ENCODE peak calls at places on chromosomes 3 and 15, in six cellular contexts. D is H9; Q is Ammon's horn; S is T-helper 17 cell; I is CD8-positive, alpha-beta T cell; A is left cardiac atrium. C is an unnamed sample.

GRCh38 chr3:177196473-177197040 is 725 bp downstream of the TBL1XR1 start:
- DNase-seq in I (peak), D (no peak), S (peak), Q (peak), A (no peak), C (no peak)

GRCh38 chr3:45781271-45781670 is 15.1 kb downstream of the SLC6A20 start:
- DNase-seq in Q (no peak), D (no peak), I (no peak), S (no peak), A (no peak), C (no peak)

GRCh38 chr15:42679285-42680141 is 57.4 kb downstream of the CDAN1 start:
- DNase-seq in S (no peak), Q (no peak), A (no peak), I (no peak), D (no peak), C (no peak)

GRCh38 chr3:45665101-45665572 is 24.1 kb upstream of the SACM1L start:
- DNase-seq in D (peak), I (peak), Q (peak), S (peak), A (no peak), C (no peak)

GRCh38 chr3:46715507-46716175 is 2.0 kb downstream of the PRSS50 start:
- DNase-seq in S (no peak), I (no peak), A (no peak), Q (no peak), D (no peak), C (no peak)

GRCh38 chr3:73611176-73611575 is 13.6 kb downstream of the PDZRN3 start:
- DNase-seq in A (no peak), I (no peak), Q (no peak), D (no peak), S (no peak), C (no peak)

GRCh38 chr15:65377105-65377975 is 462 bp downstream of the IGDCC3 start:
- DNase-seq in D (peak), A (no peak), S (no peak), I (no peak), Q (peak), C (no peak)

GRCh38 chr3:141276398-141276797 is 44.8 kb downstream of the PXYLP1 start:
- DNase-seq in A (no peak), S (no peak), Q (no peak), I (no peak), D (no peak), C (no peak)

GRCh38 chr15:68114356-68114755 is 60.2 kb downstream of the PIAS1 start:
- DNase-seq in A (no peak), D (no peak), S (no peak), I (no peak), Q (no peak), C (no peak)

GRCh38 chr15:71357357-71357756 is 242.1 kb downstream of the THSD4 start:
- DNase-seq in S (no peak), I (no peak), D (no peak), A (peak), Q (no peak), C (peak)

GRCh38 chr15:42591238-42591936 is 16.0 kb downstream of the STARD9 start:
- DNase-seq in I (no peak), D (no peak), Q (peak), S (no peak), A (no peak), C (no peak)

GRCh38 chr3:23094890-23095462 is 108.2 kb upstream of the UBE2E2 start:
- DNase-seq in Q (no peak), S (no peak), I (no peak), A (no peak), D (no peak), C (no peak)

GRCh38 chr15:63052961-63053698 is 10.6 kb downstream of the TPM1 start:
- DNase-seq in I (no peak), D (no peak), A (peak), S (no peak), Q (no peak), C (peak)

GRCh38 chr15:69626095-69627066 is 173.8 kb downstream of the RPLP1 start:
- DNase-seq in D (no peak), A (no peak), S (no peak), Q (no peak), I (no peak), C (no peak)

GRCh38 chr15:42832577-42832976 is 88.0 kb downstream of the TTBK2 start:
- DNase-seq in A (no peak), I (no peak), S (no peak), D (no peak), Q (no peak), C (no peak)